ENCODE peak calls at places on chromosome 13, in four cellular contexts. W is cardiac muscle cell, K is retinal pigment epithelial cell, D is cardiac fibroblast. T is an unnamed sample.

GRCh38 chr13:20984879-20985278 is 76.5 kb downstream of the LATS2 start:
- DNase-seq in W (no peak), K (no peak), D (no peak), T (no peak)

GRCh38 chr13:114230117-114230516 is 4.6 kb upstream of the CDC16 start:
- DNase-seq in W (no peak), K (no peak), D (no peak), T (no peak)

GRCh38 chr13:46866150-46866549 is 30.7 kb downstream of the HTR2A start:
- DNase-seq in W (peak), K (peak), D (peak), T (no peak)

GRCh38 chr13:56515441-56515840 is 625.3 kb upstream of the PRR20A start:
- DNase-seq in W (no peak), K (no peak), D (no peak), T (no peak)

GRCh38 chr13:37595162-37595561 is 3.4 kb downstream of the POSTN start:
- DNase-seq in W (no peak), K (no peak), D (peak), T (peak)

GRCh38 chr13:98802548-98802947 is 50.1 kb upstream of the SLC15A1 start:
- DNase-seq in W (no peak), K (no peak), D (no peak), T (no peak)

GRCh38 chr13:47249296-47249695 is 352.4 kb upstream of the HTR2A start:
- DNase-seq in W (no peak), K (no peak), D (peak), T (no peak)

GRCh38 chr13:92221916-92222315 is 823.5 kb downstream of the GPC5 start:
- DNase-seq in W (no peak), K (no peak), D (no peak), T (no peak)

GRCh38 chr13:101218484-101218883 is 197.8 kb downstream of the NALCN start:
- DNase-seq in W (no peak), K (no peak), D (no peak), T (no peak)

GRCh38 chr13:98175823-98176222 is 1.2 kb downstream of the RNF113B start:
- DNase-seq in W (no peak), K (peak), D (no peak), T (no peak)

GRCh38 chr13:110409581-110409992 is 102.5 kb downstream of the COL4A2 start:
- DNase-seq in W (no peak), K (peak), D (peak), T (peak)

GRCh38 chr13:100440756-100441421 is 147.7 kb downstream of the GGACT start:
- DNase-seq in W (no peak), K (no peak), D (peak), T (peak)

GRCh38 chr13:44703371-44703770 is 127.2 kb upstream of the TSC22D1 start:
- DNase-seq in W (no peak), K (no peak), D (no peak), T (no peak)

GRCh38 chr13:36850790-36851438 is 31.9 kb downstream of the RFXAP start:
- DNase-seq in W (peak), K (no peak), D (no peak), T (no peak)

GRCh38 chr13:98496239-98496668 is 80.7 kb downstream of the STK24 start:
- DNase-seq in W (no peak), K (no peak), D (no peak), T (no peak)

GRCh38 chr13:101621099-101621498 is 168.6 kb downstream of the ITGBL1 start:
- DNase-seq in W (no peak), K (no peak), D (no peak), T (no peak)

GRCh38 chr13:91520952-91521351 is 122.5 kb downstream of the GPC5 start:
- DNase-seq in W (no peak), K (no peak), D (no peak), T (peak)

GRCh38 chr13:60654405-60654804 is 257.4 kb downstream of the TDRD3 start:
- DNase-seq in W (peak), K (no peak), D (peak), T (peak)

GRCh38 chr13:29429496-29429895 is 166.0 kb downstream of the SLC7A1 start:
- DNase-seq in W (no peak), K (no peak), D (peak), T (no peak)

GRCh38 chr13:45215392-45216077 is 14.7 kb upstream of the KCTD4 start:
- DNase-seq in W (no peak), K (no peak), D (no peak), T (no peak)

GRCh38 chr13:101942038-101942437 is 459.8 kb downstream of the FGF14 start:
- DNase-seq in W (peak), K (no peak), D (peak), T (peak)

GRCh38 chr13:86399572-86399971 is 600.4 kb upstream of the SLITRK6 start:
- DNase-seq in W (no peak), K (no peak), D (no peak), T (no peak)

GRCh38 chr13:113863511-113864302 is at the start of gene GAS6:
- DNase-seq in W (peak), K (no peak), D (peak), T (no peak)

GRCh38 chr13:51632643-51633357 is 48.5 kb downstream of the WDFY2 start:
- DNase-seq in W (no peak), K (no peak), D (no peak), T (no peak)

GRCh38 chr13:77548095-77548494 is 12.6 kb downstream of the SCEL start:
- DNase-seq in W (no peak), K (no peak), D (no peak), T (no peak)

GRCh38 chr13:72782717-72783116 is 784 bp downstream of the PIBF1 start:
- DNase-seq in W (no peak), K (no peak), D (peak), T (no peak)

GRCh38 chr13:19940106-19940505 is 18.4 kb upstream of the ZMYM2 start:
- DNase-seq in W (no peak), K (no peak), D (no peak), T (no peak)

GRCh38 chr13:92510416-92510815 is 716.2 kb upstream of the GPC6 start:
- DNase-seq in W (no peak), K (no peak), D (no peak), T (peak)

GRCh38 chr13:99033814-99034213 is 56.0 kb upstream of the DOCK9 start:
- DNase-seq in W (peak), K (no peak), D (peak), T (no peak)

GRCh38 chr13:36910545-36910944 is 9.5 kb downstream of the SMAD9 start:
- DNase-seq in W (no peak), K (no peak), D (no peak), T (no peak)

GRCh38 chr13:77815330-77815729 is 103.3 kb downstream of the EDNRB start:
- DNase-seq in W (no peak), K (no peak), D (no peak), T (no peak)

GRCh38 chr13:38398810-38399493 is 49.3 kb downstream of the UFM1 start:
- DNase-seq in W (no peak), K (peak), D (peak), T (no peak)

GRCh38 chr13:93309886-93310520 is 83.4 kb downstream of the GPC6 start:
- DNase-seq in W (peak), K (peak), D (peak), T (peak)

GRCh38 chr13:56720841-56721240 is 419.9 kb upstream of the PRR20A start:
- DNase-seq in W (no peak), K (no peak), D (no peak), T (no peak)

GRCh38 chr13:35760678-35761308 is 284.3 kb upstream of the MAB21L1 start:
- DNase-seq in W (no peak), K (no peak), D (no peak), T (no peak)

GRCh38 chr13:51524312-51524711 is 60.0 kb upstream of the WDFY2 start:
- DNase-seq in W (no peak), K (no peak), D (peak), T (no peak)

GRCh38 chr13:73210218-73210883 is 151.5 kb downstream of the KLF5 start:
- DNase-seq in W (no peak), K (no peak), D (no peak), T (no peak)

GRCh38 chr13:20254076-20254475 is 22.0 kb upstream of the GJB6 start:
- DNase-seq in W (no peak), K (no peak), D (no peak), T (no peak)

GRCh38 chr13:31947506-31947905 is 84.1 kb upstream of the FRY start:
- DNase-seq in W (peak), K (no peak), D (no peak), T (no peak)

GRCh38 chr13:71829542-71829941 is 37.5 kb downstream of the DACH1 start:
- DNase-seq in W (no peak), K (no peak), D (no peak), T (no peak)

GRCh38 chr13:52669677-52670076 is 17.0 kb downstream of the SUGT1 start:
- DNase-seq in W (no peak), K (no peak), D (no peak), T (no peak)
- TF ChIP-seq CTCF in W (no peak), K (no peak), D (no peak), T (no peak)

GRCh38 chr13:112690242-112690943 is 555 bp downstream of the ATP11A start:
- DNase-seq in W (peak), K (no peak), D (peak), T (peak)

GRCh38 chr13:112693831-112694497 is 4.1 kb downstream of the ATP11A start:
- DNase-seq in W (no peak), K (no peak), D (peak), T (peak)

GRCh38 chr13:112689498-112690241 is at the start of gene ATP11A:
- DNase-seq in W (peak), K (peak), D (peak), T (peak)

GRCh38 chr13:112692586-112692985 is 2.7 kb downstream of the ATP11A start:
- DNase-seq in W (no peak), K (no peak), D (no peak), T (no peak)

DNA sequence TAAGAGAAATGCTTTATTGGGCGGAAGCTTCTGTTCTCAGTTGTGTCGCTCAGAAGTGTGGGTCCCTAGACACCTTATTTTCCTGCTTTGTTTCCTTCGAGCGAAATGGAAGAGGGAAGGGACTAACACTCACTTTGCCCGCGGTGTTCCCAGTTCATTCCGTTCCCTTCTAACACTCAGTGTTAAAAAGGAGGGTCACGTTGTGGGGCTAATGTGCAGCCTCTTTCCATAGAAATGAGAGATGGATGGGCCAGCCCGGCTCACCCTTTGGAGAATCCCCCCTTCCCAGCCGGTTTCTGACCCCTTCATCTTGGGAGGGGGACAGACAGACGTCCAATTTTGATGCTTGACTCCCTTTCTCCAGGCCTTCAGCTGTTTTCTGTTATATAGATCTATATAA is 2.3 kb downstream of the ATP11A start:
- DNase-seq in W (no peak), K (no peak), D (no peak), T (no peak)
- H3K4me3 ChIP-seq in W (peak), K (no peak), D (no peak), T (no peak)

DNA sequence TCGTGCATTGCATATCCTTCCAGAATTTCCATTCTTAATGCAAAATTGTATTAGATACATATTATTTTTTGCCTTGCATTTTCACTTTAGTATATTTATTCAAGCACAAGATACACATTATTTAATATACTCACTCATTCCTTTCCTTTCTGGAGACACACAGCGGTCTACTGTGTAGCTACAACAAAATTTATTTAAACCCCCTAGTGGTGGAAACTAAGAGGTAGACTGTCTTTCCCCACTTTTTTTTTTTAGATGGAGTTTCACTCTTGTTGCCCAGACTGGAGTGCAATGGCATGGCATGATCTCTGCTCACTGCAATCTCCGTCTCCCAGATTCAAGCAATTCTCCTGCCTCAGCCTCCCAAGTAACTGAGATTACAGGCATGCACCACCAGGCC is 2040.3 kb upstream of the PCDH20 start:
- DNase-seq in W (no peak), K (no peak), D (no peak), T (no peak)
- TF ChIP-seq CTCF in W (no peak), K (peak), D (peak), T (peak)

GRCh38 chr13:43665388-43665787 is 121.4 kb downstream of the ENOX1 start:
- DNase-seq in W (no peak), K (no peak), D (no peak), T (no peak)

GRCh38 chr13:43661321-43661720 is 125.5 kb downstream of the ENOX1 start:
- DNase-seq in W (no peak), K (no peak), D (no peak), T (no peak)

GRCh38 chr13:43662976-43663375 is 123.8 kb downstream of the ENOX1 start:
- DNase-seq in W (no peak), K (no peak), D (no peak), T (no peak)

GRCh38 chr13:43664700-43665191 is 122.0 kb downstream of the ENOX1 start:
- DNase-seq in W (peak), K (peak), D (peak), T (peak)

GRCh38 chr13:43663474-43664090 is 123.2 kb downstream of the ENOX1 start:
- DNase-seq in W (no peak), K (no peak), D (peak), T (peak)
- H3K4me3 ChIP-seq in W (no peak), K (no peak), D (no peak), T (no peak)

GRCh38 chr13:94481966-94482365 is 2.5 kb upstream of the DCT start:
- DNase-seq in W (no peak), K (peak), D (peak), T (peak)
- TF ChIP-seq CTCF in W (no peak), K (no peak), D (no peak), T (no peak)

DNA sequence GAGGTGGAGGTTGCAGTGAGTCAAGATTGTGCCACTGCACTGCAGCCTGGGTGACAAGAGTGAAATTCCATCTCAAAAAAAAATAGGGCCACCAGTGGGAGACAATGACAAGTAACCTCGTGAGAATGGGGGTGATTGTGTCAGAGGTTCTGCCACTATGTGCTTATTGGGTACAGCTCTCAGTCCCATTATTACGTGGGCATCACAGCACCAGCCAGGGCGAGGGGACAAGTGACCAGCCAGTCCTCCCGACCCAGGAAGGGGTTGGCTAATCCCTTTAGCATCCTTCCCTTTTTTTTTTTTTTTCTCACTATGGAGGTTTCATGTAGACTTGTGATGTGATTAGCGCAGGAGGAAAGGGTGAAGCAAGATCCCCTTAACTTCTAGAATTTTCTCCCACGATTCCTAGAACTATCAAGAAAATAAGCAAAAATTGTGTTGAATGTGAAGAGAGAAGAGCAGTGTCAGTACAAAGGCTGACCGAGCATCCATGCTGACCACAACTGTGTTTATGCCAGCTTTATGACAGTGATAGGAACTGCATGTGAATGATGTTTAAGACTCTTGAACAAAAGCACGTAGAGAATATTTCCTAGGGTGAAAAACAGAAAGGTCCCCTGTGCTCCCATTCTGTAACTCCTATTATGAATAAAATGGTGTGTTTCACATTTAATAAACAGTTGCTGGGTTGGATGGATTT is 50.0 kb downstream of the ALOX5AP start:
- DNase-seq in W (no peak), K (no peak), D (no peak), T (no peak)
- H3K4me3 ChIP-seq in W (no peak), K (no peak), D (no peak), T (no peak)

DNA sequence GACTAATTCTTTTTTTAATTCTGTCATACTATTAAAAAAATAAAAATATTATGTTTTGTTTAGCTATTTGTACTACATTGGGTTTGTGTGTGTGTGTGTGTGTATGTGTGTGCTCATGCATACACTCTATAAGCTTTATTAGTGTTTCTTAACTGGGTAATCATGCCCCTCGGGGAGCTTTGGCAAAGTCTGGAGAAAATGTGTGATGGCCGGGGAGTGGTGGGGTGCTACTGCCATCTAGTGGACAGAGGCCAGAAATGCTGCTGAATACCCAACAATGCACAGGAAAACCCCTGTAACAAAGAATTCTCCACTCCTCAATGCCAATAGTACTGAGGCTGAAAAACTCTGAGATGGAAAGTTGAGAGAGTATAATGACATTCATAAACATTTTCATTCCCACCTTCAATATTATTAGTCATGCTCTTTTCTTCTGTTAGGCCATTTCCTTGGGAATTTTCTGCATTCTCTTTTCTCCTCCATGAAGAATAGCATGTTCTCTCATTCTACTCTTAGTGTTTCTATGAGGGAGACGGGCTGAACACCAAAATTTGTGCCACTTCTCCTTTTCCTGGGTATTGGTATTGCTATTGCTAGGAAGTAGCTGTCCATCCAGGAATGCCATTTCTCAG is 157.3 kb downstream of the DNAJC3 start:
- DNase-seq in W (peak), K (no peak), D (peak), T (peak)
- TF ChIP-seq CTCF in W (peak), K (peak), D (peak), T (peak)

DNA sequence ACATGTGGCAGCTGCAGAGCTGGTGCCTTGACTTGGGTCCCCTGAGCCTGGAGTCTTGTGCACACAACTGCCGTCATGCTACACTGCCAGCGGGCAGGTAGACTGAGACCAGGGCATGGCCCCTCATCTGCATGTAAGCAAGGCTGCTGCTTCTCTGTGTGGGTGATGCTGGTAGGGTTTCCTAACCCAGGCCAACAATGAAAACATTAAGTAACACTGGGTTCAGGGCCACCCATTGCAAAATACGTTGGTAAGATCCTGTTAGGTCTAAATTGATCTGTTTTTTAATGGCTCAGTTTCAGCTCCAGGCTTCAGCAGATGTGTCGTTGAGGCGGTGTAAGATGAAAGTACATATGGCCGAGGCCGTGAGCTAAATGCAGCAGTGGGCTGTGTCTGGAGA is 383.4 kb downstream of the IRS2 start:
- DNase-seq in W (no peak), K (no peak), D (no peak), T (no peak)
- H3K4me3 ChIP-seq in W (no peak), K (no peak), D (no peak), T (no peak)

GRCh38 chr13:27665333-27665732 is 43.6 kb downstream of the POLR1D start:
- DNase-seq in W (peak), K (no peak), D (peak), T (no peak)
- TF ChIP-seq CTCF in W (peak), K (peak), D (no peak), T (peak)

GRCh38 chr13:94968040-94968756 is 255.9 kb upstream of the SOX21 start:
- DNase-seq in W (peak), K (no peak), D (peak), T (no peak)

GRCh38 chr13:94972262-94972661 is 259.9 kb upstream of the SOX21 start:
- DNase-seq in W (no peak), K (no peak), D (no peak), T (no peak)

GRCh38 chr13:94967183-94968039 is 255.1 kb upstream of the SOX21 start:
- DNase-seq in W (peak), K (no peak), D (peak), T (no peak)

GRCh38 chr13:94966380-94966779 is 254.0 kb upstream of the SOX21 start:
- DNase-seq in W (no peak), K (no peak), D (no peak), T (no peak)

GRCh38 chr13:94968757-94969086 is 256.4 kb upstream of the SOX21 start:
- DNase-seq in W (no peak), K (no peak), D (no peak), T (no peak)
- H3K4me3 ChIP-seq in W (peak), K (peak), D (peak), T (peak)

T was measured in astrocyte of the cerebellum.